ENCODE peak calls at places on chromosomes 16 and 17, in six cellular contexts. D, V, F, X, A and U are unnamed samples.

GRCh38 chr16:1348926-1349325 is 2.8 kb downstream of the TSR3 start:
- DNase-seq in D (no peak), V (no peak), F (no peak), X (no peak), A (no peak), U (no peak)

GRCh38 chr16:62135903-62136302 is 99.7 kb upstream of the CDH8 start:
- DNase-seq in D (no peak), V (no peak), F (no peak), X (no peak), A (no peak), U (no peak)

GRCh38 chr16:68015681-68016080 is at the start of gene DPEP2NB:
- DNase-seq in D (no peak), V (no peak), F (no peak), X (no peak), A (no peak), U (no peak)

GRCh38 chr17:11996722-11997146 is 541 bp downstream of the ZNF18 start:
- DNase-seq in D (peak), V (peak), F (peak), X (no peak), A (peak), U (no peak)

GRCh38 chr17:17325228-17325627 is 22.1 kb downstream of the NT5M start:
- DNase-seq in D (no peak), V (no peak), F (no peak), X (no peak), A (no peak), U (no peak)

GRCh38 chr16:35182043-35182677 is 1722.7 kb downstream of the TP53TG3F start:
- DNase-seq in D (no peak), V (no peak), F (no peak), X (no peak), A (no peak), U (no peak)

GRCh38 chr17:13984956-13985355 is 84.3 kb upstream of the COX10 start:
- DNase-seq in D (no peak), V (no peak), F (no peak), X (no peak), A (no peak), U (no peak)

GRCh38 chr16:27690604-27691003 is 140.7 kb downstream of the KATNIP start:
- DNase-seq in D (peak), V (peak), F (peak), X (peak), A (no peak), U (no peak)

GRCh38 chr16:69451166-69451565 is 26.7 kb downstream of the CYB5B start:
- DNase-seq in D (no peak), V (no peak), F (no peak), X (no peak), A (no peak), U (no peak)

GRCh38 chr17:14580494-14580893 is 279.6 kb downstream of the HS3ST3B1 start:
- DNase-seq in D (no peak), V (no peak), F (peak), X (no peak), A (no peak), U (no peak)

GRCh38 chr17:2828396-2829038 is 32.3 kb downstream of the RAP1GAP2 start:
- DNase-seq in D (peak), V (peak), F (peak), X (peak), A (peak), U (peak)

DNA sequence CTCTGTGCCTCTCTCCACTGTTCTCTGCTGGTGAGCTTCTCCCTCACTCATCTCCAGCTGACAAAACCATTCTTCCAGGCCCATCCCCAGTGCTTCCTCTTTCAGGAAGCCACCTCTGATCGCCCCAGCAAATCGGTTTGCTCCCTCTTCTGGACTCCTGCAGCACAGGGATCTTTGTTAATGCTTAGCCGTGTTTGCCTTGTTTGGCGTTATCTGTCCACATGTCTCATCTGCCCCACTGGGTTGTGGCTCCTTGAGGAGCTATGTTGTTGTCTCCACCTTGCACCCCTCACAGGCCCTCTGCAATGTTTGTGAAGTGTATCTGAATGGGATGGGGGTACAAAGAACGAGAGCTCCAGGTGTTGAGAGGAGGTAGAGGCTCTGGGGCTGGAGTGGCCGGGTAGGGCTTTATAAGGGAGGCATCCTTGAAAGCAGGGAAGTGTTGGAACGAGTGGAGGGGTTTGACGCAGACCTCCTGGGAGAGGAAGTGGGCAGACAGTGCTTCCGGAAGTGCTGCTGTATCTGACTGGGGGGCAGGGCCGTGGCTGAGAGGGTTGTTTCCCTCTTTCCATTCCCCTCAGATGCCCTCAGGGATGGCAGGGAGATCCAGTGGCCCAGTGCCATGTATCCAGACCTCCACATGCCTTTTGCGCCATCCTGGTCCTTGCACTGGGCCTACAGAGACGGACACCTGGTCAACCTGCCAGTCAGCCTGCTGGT is 27.8 kb downstream of the CASKIN2 start:
- DNase-seq in D (peak), V (peak), F (no peak), X (no peak), A (no peak), U (no peak)
- H3K4me2 ChIP-seq in D (no peak), V (no peak), F (no peak), X (no peak), A (no peak), U (no peak)

DNA sequence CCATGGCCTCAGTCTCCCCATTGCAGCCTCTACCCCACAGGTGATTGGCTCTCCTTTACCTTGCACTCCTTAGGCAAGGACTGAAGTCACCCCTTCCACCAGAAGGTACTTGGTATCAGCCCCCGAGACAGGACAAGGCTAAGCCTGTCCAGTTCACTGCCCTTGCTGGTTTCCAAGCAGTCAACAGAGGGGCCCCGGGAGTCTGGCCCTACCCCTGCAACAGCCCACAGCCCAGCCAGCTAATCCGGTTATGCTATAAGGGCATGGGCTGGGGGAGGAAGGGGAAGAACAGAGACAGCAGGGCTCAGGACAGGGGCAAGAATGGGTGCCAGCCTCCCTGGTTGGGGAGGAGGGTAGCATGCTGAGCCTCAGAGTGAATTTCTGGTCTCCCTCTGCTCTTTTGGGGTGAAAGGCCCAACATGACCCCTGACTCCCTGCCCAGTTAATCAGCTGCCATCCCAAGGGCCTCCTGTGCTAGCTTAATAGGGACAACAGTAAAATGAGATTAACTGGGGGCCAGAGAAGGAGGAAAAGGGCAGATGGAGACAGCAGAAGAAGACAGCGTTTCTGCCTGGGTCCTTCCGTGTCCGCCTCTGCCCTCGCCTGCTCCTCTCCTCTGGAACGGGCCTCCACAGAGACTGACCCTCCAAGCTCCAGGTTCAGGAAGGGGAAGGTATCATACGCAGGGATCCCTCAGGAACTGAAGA is 10.7 kb downstream of the DLG4 start:
- DNase-seq in D (no peak), V (no peak), F (no peak), X (peak), A (no peak), U (no peak)
- H3K9ac ChIP-seq in D (peak), V (no peak), F (no peak), X (no peak), A (peak), U (peak)

DNA sequence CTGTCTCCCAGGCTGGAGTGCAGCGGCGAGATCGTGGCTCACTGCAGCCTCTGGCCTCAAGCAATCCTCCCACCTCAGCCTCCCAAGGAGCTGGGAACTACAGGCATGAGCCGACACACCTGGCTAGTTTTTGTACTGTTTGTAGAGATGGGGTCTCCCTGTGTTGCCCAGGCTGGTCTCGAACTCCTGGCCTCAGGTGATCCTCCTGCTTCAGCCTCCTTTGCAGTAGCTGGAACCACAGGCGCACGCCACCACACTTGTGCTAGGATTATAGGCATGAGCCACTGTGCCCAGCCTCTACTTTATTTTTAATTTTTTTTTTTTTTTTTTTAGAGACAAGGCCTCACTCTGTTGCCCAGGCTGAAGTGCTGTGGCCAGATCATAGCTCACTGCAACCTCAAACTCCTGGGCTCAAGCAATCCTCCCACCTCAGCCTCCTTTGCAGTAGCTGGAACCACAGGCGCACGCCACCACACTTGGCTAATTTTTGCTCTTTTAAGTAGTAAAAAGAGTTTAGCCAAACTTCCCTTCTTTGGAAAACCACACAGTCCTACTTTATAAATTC is 4.4 kb downstream of the NTAN1 start:
- DNase-seq in D (no peak), V (no peak), F (no peak), X (no peak), A (no peak), U (no peak)
- H2BK15ac ChIP-seq in D (no peak), V (no peak), F (no peak), X (no peak), A (no peak), U (no peak)

GRCh38 chr17:49819118-49819517 is 28.8 kb downstream of the TAC4 start:
- DNase-seq in D (no peak), V (no peak), F (no peak), X (no peak), A (no peak), U (no peak)
- H3K4me2 ChIP-seq in D (no peak), V (no peak), F (no peak), X (no peak), A (no peak), U (no peak)

DNA sequence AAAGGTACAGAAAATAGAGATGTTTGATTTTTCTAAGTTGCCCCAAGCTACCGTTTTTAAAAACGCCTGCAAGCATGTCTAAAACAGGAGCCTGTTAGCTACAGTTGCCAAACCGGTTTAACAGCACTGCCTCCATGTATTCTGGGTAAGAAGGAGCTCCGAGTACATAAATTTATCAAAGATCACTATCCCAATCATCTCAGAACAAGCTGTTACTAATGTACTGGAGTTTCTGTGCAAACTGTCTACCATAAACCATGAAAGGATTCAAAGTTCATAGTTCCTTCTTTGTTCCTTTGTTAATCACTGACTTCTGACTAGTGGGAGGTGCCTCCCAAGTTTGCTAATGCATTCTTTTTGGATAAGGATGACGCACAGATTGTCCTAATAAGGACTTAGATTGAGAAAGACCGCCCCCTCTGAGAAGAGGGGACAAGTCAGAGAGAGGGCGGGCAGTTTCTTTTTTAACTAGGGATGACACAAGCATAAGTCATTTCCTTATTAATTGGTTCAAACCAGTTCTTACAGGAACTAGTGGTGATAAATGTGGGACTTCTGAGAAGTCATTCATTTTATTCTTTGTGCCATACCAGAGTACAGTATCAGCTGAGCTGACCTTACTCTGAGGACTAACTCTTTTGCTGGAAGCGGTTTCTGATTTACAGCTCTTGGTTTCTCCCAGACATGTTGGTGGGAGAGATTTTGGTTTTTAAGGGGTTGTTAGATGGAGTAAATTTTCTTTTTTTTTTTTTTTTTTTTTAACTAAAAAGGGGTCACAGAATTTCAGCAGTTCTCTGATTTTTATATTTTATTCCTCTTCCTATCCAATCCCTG is 55.2 kb downstream of the TUBD1 start:
- DNase-seq in D (peak), V (peak), F (peak), X (peak), A (no peak), U (peak)
- H3K9ac ChIP-seq in D (peak), V (peak), F (peak), X (peak), A (peak), U (no peak)

DNA sequence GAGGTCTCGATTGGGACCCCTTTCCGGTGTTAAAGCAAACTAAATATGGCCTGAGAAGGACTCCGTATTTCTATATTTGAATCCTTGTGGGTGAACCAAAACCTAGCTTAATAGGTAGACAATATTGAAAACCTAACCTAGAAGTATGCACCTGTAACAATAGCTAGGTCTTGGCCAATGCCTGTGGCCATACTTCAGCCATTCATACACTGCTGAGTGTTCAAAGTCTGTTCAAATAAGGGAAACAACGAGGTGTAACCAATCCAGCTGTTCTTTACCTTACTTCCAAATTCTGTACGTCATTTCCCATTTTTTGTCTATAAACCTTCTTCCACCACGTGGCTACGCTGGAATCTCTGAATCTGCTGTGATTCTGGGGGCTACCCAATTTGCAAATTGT is 34.1 kb upstream of the HELZ start:
- DNase-seq in D (no peak), V (no peak), F (no peak), X (no peak), A (no peak), U (no peak)
- H2BK15ac ChIP-seq in D (no peak), V (peak), F (no peak), X (no peak), A (no peak), U (no peak)

DNA sequence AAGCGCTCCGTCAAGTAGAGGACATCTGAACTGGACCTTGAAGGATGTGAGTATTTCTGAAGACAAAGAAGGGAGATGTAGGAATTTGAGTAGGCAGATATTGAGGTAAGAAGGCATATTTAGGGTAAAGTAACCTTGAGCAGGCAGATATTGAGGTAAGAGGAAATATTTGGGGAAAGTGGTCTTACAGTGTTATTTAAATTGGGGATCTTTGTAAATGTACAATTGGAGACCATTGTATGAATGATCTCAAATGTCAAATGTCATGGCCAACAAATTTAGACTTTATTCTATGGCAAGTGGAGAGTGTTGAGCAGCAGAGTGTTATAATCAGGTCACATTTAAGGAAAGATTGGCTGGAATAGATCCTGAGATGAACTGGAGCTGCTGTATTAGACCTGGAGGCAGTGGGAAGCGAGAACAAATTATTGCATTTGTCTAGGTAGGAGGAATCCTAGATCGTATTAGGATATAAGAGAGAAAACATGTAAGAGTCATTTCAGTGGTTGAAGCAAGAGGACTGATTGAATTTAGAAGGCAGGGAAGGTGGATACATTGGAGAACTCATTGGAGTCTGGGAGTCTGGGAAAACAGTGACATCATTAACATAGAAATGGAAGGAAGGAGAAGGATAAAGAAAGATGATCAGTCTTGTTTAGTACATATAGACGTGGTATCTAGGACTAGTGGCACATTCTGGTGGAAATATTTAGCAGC is 165.6 kb downstream of the MAP2K6 start:
- DNase-seq in D (no peak), V (no peak), F (no peak), X (no peak), A (no peak), U (no peak)
- H3K4me2 ChIP-seq in D (no peak), V (no peak), F (no peak), X (no peak), A (no peak), U (no peak)

GRCh38 chr17:43027091-43028032 is 2.3 kb downstream of the RND2 start:
- DNase-seq in D (no peak), V (no peak), F (no peak), X (peak), A (no peak), U (no peak)

GRCh38 chr17:43024407-43025289 is at the start of gene RND2:
- DNase-seq in D (peak), V (peak), F (peak), X (peak), A (peak), U (peak)

GRCh38 chr17:43025766-43026537 is 921 bp downstream of the RND2 start:
- DNase-seq in D (no peak), V (no peak), F (no peak), X (no peak), A (no peak), U (no peak)

GRCh38 chr17:43026610-43027009 is 1.6 kb downstream of the RND2 start:
- DNase-seq in D (no peak), V (no peak), F (no peak), X (no peak), A (no peak), U (no peak)

DNA sequence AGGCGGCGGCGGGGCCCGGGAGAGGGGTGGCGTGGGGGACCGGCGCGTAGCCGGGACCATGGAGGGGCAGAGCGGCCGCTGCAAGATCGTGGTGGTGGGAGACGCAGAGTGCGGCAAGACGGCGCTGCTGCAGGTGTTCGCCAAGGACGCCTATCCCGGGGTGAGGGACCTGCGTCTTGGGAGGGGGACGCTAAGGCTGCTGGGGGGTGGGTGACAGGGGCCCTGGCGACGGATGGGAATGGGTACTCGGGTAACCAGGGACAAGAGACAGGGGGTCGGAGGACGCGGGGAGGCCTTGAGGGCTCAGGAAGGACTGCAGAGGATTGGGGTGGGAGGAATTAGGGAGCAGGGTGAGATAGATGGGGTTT is 243 bp downstream of the RND2 start:
- DNase-seq in D (peak), V (no peak), F (no peak), X (peak), A (no peak), U (no peak)
- H3K9ac ChIP-seq in D (peak), V (no peak), F (no peak), X (peak), A (no peak), U (peak)